ENCODE peak calls at places on chromosome 5, in six cellular contexts. V is tibial nerve, Z is kidney, A is esophagus squamous epithelium, C is gastrocnemius medialis, H is right lobe of liver. D is an unnamed sample.

GRCh38 chr5:54637654-54638053 is 120.1 kb downstream of the SNX18 start:
- DNase-seq in V (peak; percentile 43), Z (peak; percentile 80), A (no peak), C (no peak), H (no peak), D (peak; percentile 82)

GRCh38 chr5:141875795-141876627 is 2.2 kb downstream of the PCDH1 start:
- DNase-seq in V (no peak), Z (peak; percentile 91), A (no peak), C (no peak), H (peak; percentile 54), D (no peak)

GRCh38 chr5:170211575-170212334 is 21.0 kb upstream of the C5orf58 start:
- DNase-seq in V (no peak), Z (no peak), A (no peak), C (no peak), H (no peak), D (no peak)

GRCh38 chr5:150142800-150143724 is 12.6 kb downstream of the PDGFRB start:
- DNase-seq in V (peak; percentile 81), Z (peak; percentile 94), A (no peak), C (peak; percentile 59), H (peak; percentile 62), D (peak; percentile 96)

GRCh38 chr5:74543162-74543995 is 97.1 kb downstream of the ENC1 start:
- DNase-seq in V (no peak), Z (peak; percentile 69), A (no peak), C (no peak), H (no peak), D (peak; percentile 91)

GRCh38 chr5:76187386-76187785 is 104.2 kb downstream of the SV2C start:
- DNase-seq in V (no peak), Z (no peak), A (no peak), C (no peak), H (no peak), D (no peak)

GRCh38 chr5:76956033-76956432 is 3.2 kb downstream of the CRHBP start:
- DNase-seq in V (no peak), Z (no peak), A (no peak), C (no peak), H (no peak), D (no peak)

GRCh38 chr5:153517105-153517700 is 26.7 kb downstream of the GRIA1 start:
- DNase-seq in V (no peak), Z (no peak), A (no peak), C (no peak), H (no peak), D (no peak)

GRCh38 chr5:5384634-5385033 is 37.8 kb upstream of the ICE1 start:
- DNase-seq in V (no peak), Z (no peak), A (no peak), C (no peak), H (no peak), D (no peak)

GRCh38 chr5:96687812-96688453 is 25.8 kb downstream of the CAST start:
- DNase-seq in V (no peak), Z (no peak), A (no peak), C (no peak), H (no peak), D (peak; percentile 79)

GRCh38 chr5:54882101-54882500 is 103.3 kb downstream of the ESM1 start:
- DNase-seq in V (no peak), Z (no peak), A (no peak), C (no peak), H (no peak), D (no peak)

GRCh38 chr5:166596043-166596442 is 1695.4 kb upstream of the WWC1 start:
- DNase-seq in V (no peak), Z (no peak), A (no peak), C (no peak), H (no peak), D (no peak)

GRCh38 chr5:107090471-107090870 is 580.3 kb downstream of the EFNA5 start:
- DNase-seq in V (no peak), Z (no peak), A (no peak), C (no peak), H (no peak), D (no peak)

GRCh38 chr5:59380350-59380951 is 513.1 kb downstream of the PDE4D start:
- DNase-seq in V (no peak), Z (no peak), A (no peak), C (no peak), H (no peak), D (peak; percentile 73)

GRCh38 chr5:80364892-80365291 is 43.0 kb upstream of the ZFYVE16 start:
- DNase-seq in V (no peak), Z (no peak), A (no peak), C (no peak), H (no peak), D (no peak)

GRCh38 chr5:80372780-80373179 is 35.1 kb upstream of the ZFYVE16 start:
- DNase-seq in V (no peak), Z (no peak), A (no peak), C (no peak), H (no peak), D (no peak)

GRCh38 chr5:80370394-80370793 is 37.5 kb upstream of the ZFYVE16 start:
- DNase-seq in V (no peak), Z (no peak), A (no peak), C (no peak), H (no peak), D (no peak)

GRCh38 chr5:80368666-80369270 is 39.1 kb upstream of the ZFYVE16 start:
- DNase-seq in V (no peak), Z (no peak), A (no peak), C (no peak), H (no peak), D (no peak)

GRCh38 chr5:80369521-80369920 is 38.3 kb upstream of the ZFYVE16 start:
- DNase-seq in V (no peak), Z (no peak), A (no peak), C (no peak), H (no peak), D (no peak)
- H3K4me3 ChIP-seq in V (no peak overlapping the region), Z (no peak overlapping the region), A (no peak overlapping the region), C (no peak overlapping the region), H (no peak overlapping the region), D (no peak overlapping the region)

GRCh38 chr5:89729623-89730390 is 679.7 kb downstream of the CETN3 start:
- DNase-seq in V (no peak), Z (no peak), A (no peak), C (no peak), H (no peak), D (peak; percentile 38)
- TF ChIP-seq CTCF in V (no peak), Z (no peak), A (no peak), C (no peak), H (no peak), D (peak; percentile 24)

GRCh38 chr5:180114304-180115003 is 42.9 kb upstream of the RNF130 start:
- DNase-seq in V (no peak), Z (peak; percentile 60), A (no peak), C (no peak), H (no peak), D (no peak)

GRCh38 chr5:180116077-180116375 is 44.5 kb upstream of the RNF130 start:
- DNase-seq in V (no peak), Z (peak; percentile 50), A (no peak), C (no peak), H (no peak), D (no peak)

GRCh38 chr5:180116441-180117377 is 45.1 kb upstream of the RNF130 start:
- DNase-seq in V (no peak), Z (peak; percentile 57), A (no peak), C (no peak), H (peak; percentile 48), D (no peak)

GRCh38 chr5:180113660-180114303 is 42.2 kb upstream of the RNF130 start:
- DNase-seq in V (no peak), Z (peak; percentile 45), A (no peak), C (no peak), H (peak; percentile 43), D (no peak)

GRCh38 chr5:180115326-180116076 is 43.9 kb upstream of the RNF130 start:
- DNase-seq in V (no peak), Z (peak; percentile 19), A (no peak), C (no peak), H (no peak), D (no peak)
- H3K4me3 ChIP-seq in V (no peak overlapping the region), Z (no peak overlapping the region), A (no peak overlapping the region), C (no peak overlapping the region), H (no peak overlapping the region), D (no peak overlapping the region)

GRCh38 chr5:134413046-134413445 is 1.4 kb upstream of the CDKN2AIPNL start:
- DNase-seq in V (no peak), Z (no peak), A (no peak), C (no peak), H (no peak), D (no peak)

GRCh38 chr5:134411228-134411545 is 494 bp downstream of the CDKN2AIPNL start:
- DNase-seq in V (no peak), Z (no peak), A (no peak), C (no peak), H (no peak), D (no peak)

GRCh38 chr5:134410822-134411221 is 859 bp downstream of the CDKN2AIPNL start:
- DNase-seq in V (no peak), Z (no peak), A (no peak), C (no peak), H (no peak), D (no peak)

GRCh38 chr5:134409321-134409720 is 2.4 kb downstream of the CDKN2AIPNL start:
- DNase-seq in V (no peak), Z (no peak), A (no peak), C (no peak), H (no peak), D (no peak)

DNA sequence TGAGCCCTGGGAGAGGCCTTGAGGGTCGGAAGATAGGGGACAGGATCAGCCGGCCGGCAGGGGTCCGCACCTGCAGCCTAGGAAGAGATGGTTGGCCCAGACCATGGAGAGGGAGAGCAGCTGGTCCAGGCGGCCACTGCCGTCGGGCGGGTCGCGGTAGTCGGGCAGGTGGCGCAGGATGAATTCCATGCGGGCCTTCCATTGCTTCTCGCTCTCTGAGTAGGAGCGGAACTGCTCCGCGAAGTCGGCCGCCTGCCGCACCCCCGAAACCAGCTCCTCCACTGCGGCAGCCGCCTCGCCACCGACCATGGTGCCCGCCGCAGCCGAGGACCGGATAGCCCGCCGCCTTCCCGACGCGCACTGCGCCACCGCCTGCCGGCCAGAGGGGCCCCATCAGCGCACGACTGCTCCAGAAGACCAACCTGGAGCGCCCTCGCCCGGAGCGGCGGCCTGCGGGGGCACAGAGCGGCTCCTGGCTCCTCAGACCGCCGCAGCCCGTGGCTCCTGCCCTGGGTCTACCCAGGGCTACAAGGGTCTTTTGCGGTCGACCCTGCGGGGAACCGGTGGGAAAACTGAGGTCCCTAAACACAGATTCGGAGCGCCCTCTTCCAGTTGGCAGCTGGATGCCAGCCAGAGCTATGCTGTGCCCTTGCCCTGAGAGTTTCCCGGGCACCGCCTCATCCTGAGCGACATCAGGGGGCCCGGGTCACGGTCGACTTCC is at the start of gene CDKN2AIPNL:
- DNase-seq in V (peak; percentile 81), Z (peak; percentile 97), A (peak; percentile 32), C (peak; percentile 84), H (peak; percentile 95), D (peak; percentile 83)
- TF ChIP-seq CTCF in V (peak; percentile 73), Z (peak; percentile 73), A (peak; percentile 70), C (peak; percentile 77), H (peak; percentile 78), D (peak; percentile 65)

D was measured in fibroblast of the aortic adventitia.